ENCODE peak calls at places on chromosomes 1 and 21, in nine cellular contexts. Y, D, T, W, F, K, L, R and A are unnamed samples.

GRCh38 chr1:147225193-147225730 is at the start of gene FMO5:
- DNase-seq in L (peak; percentile 76), W (peak; percentile 58), F (peak; percentile 86), T (peak; percentile 89), D (peak; percentile 91), Y (peak; percentile 36), K (peak; percentile 61), R (peak; percentile 71), A (peak; percentile 82)

GRCh38 chr1:228474507-228474906 is 12.7 kb upstream of the RNF187 start:
- DNase-seq in Y (no peak), T (no peak), R (no peak), K (no peak), D (no peak), L (no peak), F (no peak), W (no peak), A (no peak)

GRCh38 chr1:74652711-74653131 is 20.9 kb downstream of the ERICH3 start:
- DNase-seq in F (no peak), T (no peak), R (no peak), K (no peak), D (no peak), L (peak; percentile 0), Y (no peak), W (no peak), A (peak; percentile 9)

GRCh38 chr1:62045579-62045978 is 149.1 kb upstream of the L1TD1 start:
- DNase-seq in W (no peak), F (peak; percentile 6), L (no peak), Y (no peak), K (peak; percentile 10), D (no peak), T (peak; percentile 76), R (peak; percentile 50), A (no peak)

GRCh38 chr21:17829472-17829871 is 10.3 kb upstream of the C21orf91 start:
- DNase-seq in K (no peak), W (no peak), D (no peak), F (no peak), L (peak; percentile 32), Y (no peak), T (no peak), R (no peak), A (peak; percentile 40)

GRCh38 chr1:69913967-69914366 is 291.4 kb downstream of the LRRC40 start:
- DNase-seq in W (no peak), K (no peak), Y (no peak), L (peak; percentile 77), R (no peak), F (peak; percentile 9), D (no peak), T (no peak), A (no peak)

GRCh38 chr1:99266731-99267130 is 2.4 kb downstream of the PLPPR4 start:
- DNase-seq in Y (no peak), L (peak; percentile 89), R (no peak), K (no peak), T (no peak), D (no peak), W (no peak), F (no peak), A (no peak)

GRCh38 chr1:6544831-6545230 is 9.5 kb downstream of the NOL9 start:
- DNase-seq in L (no peak), F (no peak), T (no peak), W (no peak), R (no peak), D (no peak), Y (no peak), K (no peak), A (no peak)

GRCh38 chr1:151720190-151720953 is 950 bp upstream of the RIIAD1 start:
- DNase-seq in D (no peak), W (no peak), K (no peak), R (no peak), L (peak; percentile 33), F (peak; percentile 26), T (peak; percentile 34), Y (no peak), A (no peak)

GRCh38 chr1:101769520-101769919 is 227.2 kb downstream of the OLFM3 start:
- DNase-seq in K (no peak), Y (no peak), T (peak; percentile 35), R (peak; percentile 2), D (no peak), W (no peak), F (no peak), L (no peak), A (no peak)

GRCh38 chr1:151536499-151536898 is 3.6 kb upstream of the TUFT1 start:
- DNase-seq in L (no peak), W (no peak), K (no peak), R (no peak), T (no peak), Y (no peak), F (no peak), D (no peak), A (no peak)

DNA sequence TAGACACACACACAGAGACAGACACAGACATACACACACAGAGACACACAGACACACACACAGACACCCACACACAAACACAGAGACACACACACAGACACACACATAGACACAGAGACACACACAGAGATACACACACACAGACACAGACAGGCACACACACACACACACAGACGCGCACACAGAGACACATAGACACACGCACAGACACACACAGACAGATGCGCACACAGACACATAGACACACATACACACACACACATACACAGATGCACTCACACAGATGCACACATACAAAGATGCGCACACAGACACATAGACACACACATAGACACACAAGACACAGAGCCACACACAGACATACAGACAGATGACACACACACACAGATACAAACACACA is 16.0 kb downstream of the KIF21B start:
- DNase-seq in L (no peak), Y (no peak), D (no peak), W (no peak), R (no peak), T (no peak), F (no peak), K (no peak), A (no peak)
- H3K36me3 ChIP-seq in L (no peaks in the 10 kb centered on the region), Y (peaks cover 30% of the 10 kb centered on the region), D (no peaks in the 10 kb centered on the region), W (no peaks in the 10 kb centered on the region), R (no peaks in the 10 kb centered on the region), T (no peaks in the 10 kb centered on the region), F (no peaks in the 10 kb centered on the region), K (no peaks in the 10 kb centered on the region), A (no peaks in the 10 kb centered on the region)

DNA sequence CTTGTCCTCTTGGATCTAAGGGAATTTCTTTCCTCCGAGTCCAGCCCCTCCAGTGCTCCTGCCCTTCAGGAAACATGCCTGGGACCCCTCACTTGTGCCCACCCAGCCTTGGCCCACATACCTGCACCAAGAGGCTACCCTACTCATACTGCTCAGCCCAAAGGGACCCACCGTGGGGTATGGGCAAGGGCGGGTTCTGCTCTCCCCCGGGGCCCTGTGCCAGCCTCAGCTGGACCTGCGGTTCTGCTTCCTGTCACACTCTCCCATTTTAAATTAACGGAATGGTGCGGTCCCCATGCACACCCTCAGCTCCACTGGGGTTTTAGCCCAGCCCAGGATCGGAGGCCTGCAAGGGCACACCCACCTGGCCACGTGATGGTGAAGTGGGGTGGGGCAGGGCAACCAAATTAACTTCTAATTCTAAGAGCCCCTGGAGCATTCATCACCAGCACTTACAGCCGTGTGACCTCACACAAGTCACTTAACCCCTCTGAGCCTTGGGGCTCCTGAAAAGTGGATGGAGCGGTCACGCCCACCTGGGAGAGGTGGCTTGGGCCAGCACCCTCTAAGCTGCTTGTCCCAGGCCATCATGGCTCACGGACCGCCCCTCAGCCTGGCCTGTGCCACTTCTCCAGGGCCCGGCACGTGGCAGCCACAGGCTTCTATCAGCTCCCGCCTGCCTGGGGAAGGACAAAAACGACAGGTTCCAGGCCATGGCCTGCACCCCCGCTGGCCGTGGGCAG is 28.3 kb downstream of the TP73 start:
- DNase-seq in K (no peak), D (no peak), W (no peak), L (no peak), R (no peak), T (peak; percentile 57), F (no peak), Y (no peak), A (no peak)
- H3K4me3 ChIP-seq in K (no peak overlapping the region), D (no peak overlapping the region), W (no peak overlapping the region), L (no peak overlapping the region), R (no peak overlapping the region), T (no peak overlapping the region), F (no peak overlapping the region), Y (no peak overlapping the region), A (no peak overlapping the region)

GRCh38 chr1:1376551-1377226 is 1.7 kb upstream of the AURKAIP1 start:
- DNase-seq in R (no peak), W (no peak), T (no peak), Y (no peak), L (no peak), F (no peak), K (no peak), D (no peak), A (no peak)

GRCh38 chr1:1374068-1374860 is 743 bp downstream of the AURKAIP1 start:
- DNase-seq in D (peak; percentile 74), F (no peak), T (peak; percentile 55), L (no peak), R (no peak), K (no peak), W (no peak), Y (no peak), A (no peak)

GRCh38 chr1:1374861-1375662 is at the start of gene AURKAIP1:
- DNase-seq in F (peak; percentile 99), D (peak; percentile 98), K (peak; percentile 99), R (peak; percentile 99), L (peak; percentile 100), T (peak; percentile 99), W (peak; percentile 99), Y (peak; percentile 94), A (peak; percentile 99)

GRCh38 chr1:1380860-1381259 is 5.9 kb upstream of the AURKAIP1 start:
- DNase-seq in W (no peak), Y (no peak), K (no peak), F (no peak), D (no peak), L (no peak), T (no peak), R (no peak), A (no peak)

GRCh38 chr1:1377540-1378205 is 2.7 kb upstream of the AURKAIP1 start:
- DNase-seq in Y (no peak), F (no peak), L (no peak), D (no peak), T (no peak), W (no peak), R (no peak), K (no peak), A (no peak)
- H3K36me3 ChIP-seq in Y (no peaks in the 10 kb centered on the region), F (no peaks in the 10 kb centered on the region), L (peaks cover 12% of the 10 kb centered on the region), D (peaks cover 6% of the 10 kb centered on the region), T (peaks cover 6% of the 10 kb centered on the region), W (no peaks in the 10 kb centered on the region), R (no peaks in the 10 kb centered on the region), K (peaks cover 16% of the 10 kb centered on the region), A (peaks cover 29% of the 10 kb centered on the region)

GRCh38 chr1:94926915-94927404 is at the start of gene CNN3:
- DNase-seq in K (peak; percentile 57), Y (peak; percentile 44), D (peak; percentile 97), W (peak; percentile 89), L (peak; percentile 93), T (peak; percentile 97), R (peak; percentile 94), F (peak; percentile 91), A (peak; percentile 97)

GRCh38 chr1:94926365-94926914 is 470 bp downstream of the CNN3 start:
- DNase-seq in W (peak; percentile 45), Y (no peak), L (peak; percentile 61), D (peak; percentile 82), R (peak; percentile 61), F (peak; percentile 40), K (no peak), T (peak; percentile 85), A (peak; percentile 58)

GRCh38 chr1:94922756-94923465 is 4.0 kb downstream of the CNN3 start:
- DNase-seq in T (no peak), W (no peak), R (peak; percentile 43), K (no peak), L (peak; percentile 43), Y (no peak), F (no peak), D (no peak), A (no peak)

GRCh38 chr1:94925561-94926364 is 1.1 kb downstream of the CNN3 start:
- DNase-seq in K (no peak), L (peak; percentile 85), W (peak; percentile 73), R (peak; percentile 75), T (peak; percentile 97), D (peak; percentile 70), Y (no peak), F (peak; percentile 77), A (peak; percentile 87)

GRCh38 chr1:94924967-94925366 is 1.9 kb downstream of the CNN3 start:
- DNase-seq in T (no peak), W (no peak), Y (no peak), L (peak; percentile 34), K (no peak), F (peak; percentile 49), R (no peak), D (no peak), A (peak; percentile 51)
- H3K4me3 ChIP-seq in T (peak overlapping the region; percentile 99), W (peak overlapping the region; percentile 69), Y (no peak overlapping the region), L (peak overlapping the region; percentile 91), K (no peak overlapping the region), F (no peak overlapping the region), R (no peak overlapping the region), D (peak overlapping the region; percentile 73), A (peak overlapping the region; percentile 91)